ENCODE peak calls at places on chromosomes 5 and 9, in eight cellular contexts. One of them, this sample, is unnamed.

GRCh38 chr5:143618146-143618545 is 193.8 kb upstream of the HMHB1 start:
- DNase-seq in brain microvascular endothelial cell: no peak
- DNase-seq in Caki2: no peak
- DNase-seq in fibroblast of mammary gland: no peak
- DNase-seq in NCI-H2029 treated with DMSO at 0.1 percent for 48 hours: no peak
- DNase-seq in NCI-H1417: no peak
- DNase-seq in caudate nucleus: no peak
- DNase-seq in CD4-positive, alpha-beta T cell: no peak
- DNase-seq in this sample: no peak

GRCh38 chr9:116027511-116027910 is 126.1 kb upstream of the PAPPA start:
- DNase-seq in brain microvascular endothelial cell: peak; percentile 42
- DNase-seq in Caki2: peak; percentile 40
- DNase-seq in fibroblast of mammary gland: peak; percentile 91
- DNase-seq in NCI-H2029 treated with DMSO at 0.1 percent for 48 hours: no peak
- DNase-seq in NCI-H1417: no peak
- DNase-seq in caudate nucleus: no peak
- DNase-seq in CD4-positive, alpha-beta T cell: no peak
- DNase-seq in this sample: no peak

GRCh38 chr5:149921597-149921996 is 23.0 kb downstream of the PDE6A start:
- DNase-seq in brain microvascular endothelial cell: no peak
- DNase-seq in Caki2: no peak
- DNase-seq in fibroblast of mammary gland: no peak
- DNase-seq in NCI-H2029 treated with DMSO at 0.1 percent for 48 hours: no peak
- DNase-seq in NCI-H1417: no peak
- DNase-seq in caudate nucleus: no peak
- DNase-seq in CD4-positive, alpha-beta T cell: no peak
- DNase-seq in this sample: no peak

GRCh38 chr5:157351386-157352089 is 85.6 kb downstream of the CYFIP2 start:
- DNase-seq in brain microvascular endothelial cell: no peak
- DNase-seq in Caki2: no peak
- DNase-seq in fibroblast of mammary gland: no peak
- DNase-seq in NCI-H2029 treated with DMSO at 0.1 percent for 48 hours: no peak
- DNase-seq in NCI-H1417: no peak
- DNase-seq in caudate nucleus: no peak
- DNase-seq in CD4-positive, alpha-beta T cell: no peak
- DNase-seq in this sample: no peak

GRCh38 chr5:31033295-31033694 is 160.2 kb upstream of the CDH6 start:
- DNase-seq in brain microvascular endothelial cell: peak; percentile 25
- DNase-seq in Caki2: peak; percentile 57
- DNase-seq in fibroblast of mammary gland: no peak
- DNase-seq in NCI-H2029 treated with DMSO at 0.1 percent for 48 hours: no peak
- DNase-seq in NCI-H1417: no peak
- DNase-seq in caudate nucleus: no peak
- DNase-seq in CD4-positive, alpha-beta T cell: no peak
- DNase-seq in this sample: no peak

GRCh38 chr9:122991370-122991830 is 42.1 kb upstream of the GPR21 start:
- DNase-seq in brain microvascular endothelial cell: peak; percentile 76
- DNase-seq in Caki2: peak; percentile 90
- DNase-seq in fibroblast of mammary gland: peak; percentile 95
- DNase-seq in NCI-H2029 treated with DMSO at 0.1 percent for 48 hours: no peak
- DNase-seq in NCI-H1417: no peak
- DNase-seq in caudate nucleus: no peak
- DNase-seq in CD4-positive, alpha-beta T cell: no peak
- DNase-seq in this sample: peak; percentile 32

GRCh38 chr5:51273871-51274270 is 109.4 kb upstream of the ISL1 start:
- DNase-seq in brain microvascular endothelial cell: no peak
- DNase-seq in Caki2: no peak
- DNase-seq in fibroblast of mammary gland: no peak
- DNase-seq in NCI-H2029 treated with DMSO at 0.1 percent for 48 hours: no peak
- DNase-seq in NCI-H1417: no peak
- DNase-seq in caudate nucleus: no peak
- DNase-seq in CD4-positive, alpha-beta T cell: no peak
- DNase-seq in this sample: no peak

GRCh38 chr5:78308689-78309088 is 14.2 kb upstream of the AP3B1 start:
- DNase-seq in brain microvascular endothelial cell: no peak
- DNase-seq in Caki2: no peak
- DNase-seq in fibroblast of mammary gland: no peak
- DNase-seq in NCI-H2029 treated with DMSO at 0.1 percent for 48 hours: no peak
- DNase-seq in NCI-H1417: no peak
- DNase-seq in caudate nucleus: no peak
- DNase-seq in CD4-positive, alpha-beta T cell: no peak
- DNase-seq in this sample: no peak

GRCh38 chr5:73436535-73437125 is 11.9 kb downstream of the FOXD1 start:
- DNase-seq in brain microvascular endothelial cell: no peak
- DNase-seq in Caki2: no peak
- DNase-seq in fibroblast of mammary gland: no peak
- DNase-seq in NCI-H2029 treated with DMSO at 0.1 percent for 48 hours: no peak
- DNase-seq in NCI-H1417: no peak
- DNase-seq in caudate nucleus: no peak
- DNase-seq in CD4-positive, alpha-beta T cell: no peak
- DNase-seq in this sample: no peak

GRCh38 chr9:77960356-77961153 is 71.1 kb downstream of the GNAQ start:
- DNase-seq in brain microvascular endothelial cell: peak; percentile 16
- DNase-seq in Caki2: no peak
- DNase-seq in fibroblast of mammary gland: no peak
- DNase-seq in NCI-H2029 treated with DMSO at 0.1 percent for 48 hours: no peak
- DNase-seq in NCI-H1417: no peak
- DNase-seq in caudate nucleus: no peak
- DNase-seq in CD4-positive, alpha-beta T cell: no peak
- DNase-seq in this sample: no peak

GRCh38 chr5:80466669-80467485 is 21.0 kb upstream of the FAM151B start:
- DNase-seq in brain microvascular endothelial cell: peak; percentile 37
- DNase-seq in Caki2: no peak
- DNase-seq in fibroblast of mammary gland: peak; percentile 67
- DNase-seq in NCI-H2029 treated with DMSO at 0.1 percent for 48 hours: no peak
- DNase-seq in NCI-H1417: no peak
- DNase-seq in caudate nucleus: no peak
- DNase-seq in CD4-positive, alpha-beta T cell: no peak
- DNase-seq in this sample: no peak

GRCh38 chr5:90113108-90113507 is 296.4 kb downstream of the CETN3 start:
- DNase-seq in brain microvascular endothelial cell: no peak
- DNase-seq in Caki2: no peak
- DNase-seq in fibroblast of mammary gland: no peak
- DNase-seq in NCI-H2029 treated with DMSO at 0.1 percent for 48 hours: no peak
- DNase-seq in NCI-H1417: no peak
- DNase-seq in caudate nucleus: no peak
- DNase-seq in CD4-positive, alpha-beta T cell: no peak
- DNase-seq in this sample: no peak

GRCh38 chr5:59401637-59402036 is 491.9 kb downstream of the PDE4D start:
- DNase-seq in brain microvascular endothelial cell: no peak
- DNase-seq in Caki2: no peak
- DNase-seq in fibroblast of mammary gland: no peak
- DNase-seq in NCI-H2029 treated with DMSO at 0.1 percent for 48 hours: no peak
- DNase-seq in NCI-H1417: no peak
- DNase-seq in caudate nucleus: no peak
- DNase-seq in CD4-positive, alpha-beta T cell: no peak
- DNase-seq in this sample: no peak

GRCh38 chr5:147576646-147577535 is 67.0 kb upstream of the DPYSL3 start:
- DNase-seq in brain microvascular endothelial cell: peak; percentile 26
- DNase-seq in Caki2: peak; percentile 44
- DNase-seq in fibroblast of mammary gland: peak; percentile 46
- DNase-seq in NCI-H2029 treated with DMSO at 0.1 percent for 48 hours: no peak
- DNase-seq in NCI-H1417: peak; percentile 51
- DNase-seq in caudate nucleus: no peak
- DNase-seq in CD4-positive, alpha-beta T cell: no peak
- DNase-seq in this sample: no peak

GRCh38 chr5:31021181-31021624 is 172.3 kb upstream of the CDH6 start:
- DNase-seq in brain microvascular endothelial cell: peak; percentile 80
- DNase-seq in Caki2: peak; percentile 91
- DNase-seq in fibroblast of mammary gland: no peak
- DNase-seq in NCI-H2029 treated with DMSO at 0.1 percent for 48 hours: no peak
- DNase-seq in NCI-H1417: no peak
- DNase-seq in caudate nucleus: no peak
- DNase-seq in CD4-positive, alpha-beta T cell: no peak
- DNase-seq in this sample: no peak

GRCh38 chr5:142175039-142175438 is 66.5 kb downstream of the NDFIP1 start:
- DNase-seq in brain microvascular endothelial cell: no peak
- DNase-seq in Caki2: no peak
- DNase-seq in fibroblast of mammary gland: no peak
- DNase-seq in NCI-H2029 treated with DMSO at 0.1 percent for 48 hours: peak; percentile 50
- DNase-seq in NCI-H1417: peak; percentile 14
- DNase-seq in caudate nucleus: no peak
- DNase-seq in CD4-positive, alpha-beta T cell: no peak
- DNase-seq in this sample: no peak

GRCh38 chr9:113934826-113935676 is 58.9 kb downstream of the ZNF618 start:
- DNase-seq in brain microvascular endothelial cell: no peak
- DNase-seq in Caki2: no peak
- DNase-seq in fibroblast of mammary gland: no peak
- DNase-seq in NCI-H2029 treated with DMSO at 0.1 percent for 48 hours: no peak
- DNase-seq in NCI-H1417: no peak
- DNase-seq in caudate nucleus: no peak
- DNase-seq in CD4-positive, alpha-beta T cell: no peak
- DNase-seq in this sample: no peak

GRCh38 chr9:127386249-127386648 is 10.7 kb upstream of the SLC2A8 start:
- DNase-seq in brain microvascular endothelial cell: no peak
- DNase-seq in Caki2: no peak
- DNase-seq in fibroblast of mammary gland: no peak
- DNase-seq in NCI-H2029 treated with DMSO at 0.1 percent for 48 hours: no peak
- DNase-seq in NCI-H1417: no peak
- DNase-seq in caudate nucleus: no peak
- DNase-seq in CD4-positive, alpha-beta T cell: no peak
- DNase-seq in this sample: no peak

GRCh38 chr9:29322240-29322639 is 1749.0 kb upstream of the C9orf72 start:
- DNase-seq in brain microvascular endothelial cell: no peak
- DNase-seq in Caki2: no peak
- DNase-seq in fibroblast of mammary gland: peak; percentile 15
- DNase-seq in NCI-H2029 treated with DMSO at 0.1 percent for 48 hours: no peak
- DNase-seq in NCI-H1417: no peak
- DNase-seq in caudate nucleus: no peak
- DNase-seq in CD4-positive, alpha-beta T cell: no peak
- DNase-seq in this sample: no peak

GRCh38 chr5:38515081-38515480 is 41.4 kb downstream of the LIFR start:
- DNase-seq in brain microvascular endothelial cell: no peak
- DNase-seq in Caki2: no peak
- DNase-seq in fibroblast of mammary gland: no peak
- DNase-seq in NCI-H2029 treated with DMSO at 0.1 percent for 48 hours: no peak
- DNase-seq in NCI-H1417: no peak
- DNase-seq in caudate nucleus: no peak
- DNase-seq in CD4-positive, alpha-beta T cell: no peak
- DNase-seq in this sample: no peak

GRCh38 chr9:114396558-114397218 is 8.9 kb upstream of the AKNA start:
- DNase-seq in brain microvascular endothelial cell: no peak
- DNase-seq in Caki2: no peak
- DNase-seq in fibroblast of mammary gland: peak; percentile 52
- DNase-seq in NCI-H2029 treated with DMSO at 0.1 percent for 48 hours: no peak
- DNase-seq in NCI-H1417: no peak
- DNase-seq in caudate nucleus: no peak
- DNase-seq in CD4-positive, alpha-beta T cell: no peak
- DNase-seq in this sample: no peak

GRCh38 chr5:177362102-177362868 is 4.6 kb downstream of the RGS14 start:
- DNase-seq in brain microvascular endothelial cell: no peak
- DNase-seq in Caki2: no peak
- DNase-seq in fibroblast of mammary gland: no peak
- DNase-seq in NCI-H2029 treated with DMSO at 0.1 percent for 48 hours: no peak
- DNase-seq in NCI-H1417: no peak
- DNase-seq in caudate nucleus: no peak
- DNase-seq in CD4-positive, alpha-beta T cell: no peak
- DNase-seq in this sample: peak; percentile 75

GRCh38 chr9:131709741-131710499 is 30.0 kb downstream of the RAPGEF1 start:
- DNase-seq in brain microvascular endothelial cell: peak; percentile 18
- DNase-seq in Caki2: no peak
- DNase-seq in fibroblast of mammary gland: peak; percentile 59
- DNase-seq in NCI-H2029 treated with DMSO at 0.1 percent for 48 hours: no peak
- DNase-seq in NCI-H1417: no peak
- DNase-seq in caudate nucleus: no peak
- DNase-seq in CD4-positive, alpha-beta T cell: peak; percentile 28
- DNase-seq in this sample: no peak

GRCh38 chr5:138953370-138954256 is 78.5 kb upstream of the LRRTM2 start:
- DNase-seq in brain microvascular endothelial cell: peak; percentile 52
- DNase-seq in Caki2: peak; percentile 30
- DNase-seq in fibroblast of mammary gland: peak; percentile 66
- DNase-seq in NCI-H2029 treated with DMSO at 0.1 percent for 48 hours: peak; percentile 93
- DNase-seq in NCI-H1417: peak; percentile 83
- DNase-seq in caudate nucleus: peak; percentile 85
- DNase-seq in CD4-positive, alpha-beta T cell: no peak
- DNase-seq in this sample: peak; percentile 91

GRCh38 chr5:155148694-155149093 is 135.1 kb downstream of the KIF4B start:
- DNase-seq in brain microvascular endothelial cell: no peak
- DNase-seq in Caki2: no peak
- DNase-seq in fibroblast of mammary gland: no peak
- DNase-seq in NCI-H2029 treated with DMSO at 0.1 percent for 48 hours: no peak
- DNase-seq in NCI-H1417: no peak
- DNase-seq in caudate nucleus: no peak
- DNase-seq in CD4-positive, alpha-beta T cell: no peak
- DNase-seq in this sample: no peak

GRCh38 chr9:104604801-104605200 is 626 bp downstream of the OR13C2 start:
- DNase-seq in brain microvascular endothelial cell: no peak
- DNase-seq in Caki2: no peak
- DNase-seq in fibroblast of mammary gland: no peak
- DNase-seq in NCI-H2029 treated with DMSO at 0.1 percent for 48 hours: no peak
- DNase-seq in NCI-H1417: no peak
- DNase-seq in caudate nucleus: no peak
- DNase-seq in CD4-positive, alpha-beta T cell: no peak
- DNase-seq in this sample: no peak

GRCh38 chr5:125189451-125190051 is 443.1 kb upstream of the ZNF608 start:
- DNase-seq in brain microvascular endothelial cell: peak; percentile 43
- DNase-seq in Caki2: peak; percentile 7
- DNase-seq in fibroblast of mammary gland: peak; percentile 75
- DNase-seq in NCI-H2029 treated with DMSO at 0.1 percent for 48 hours: no peak
- DNase-seq in NCI-H1417: no peak
- DNase-seq in caudate nucleus: no peak
- DNase-seq in CD4-positive, alpha-beta T cell: no peak
- DNase-seq in this sample: no peak

GRCh38 chr5:79636981-79637733 is 24.9 kb downstream of the TENT2 start:
- DNase-seq in brain microvascular endothelial cell: no peak
- DNase-seq in Caki2: no peak
- DNase-seq in fibroblast of mammary gland: peak; percentile 42
- DNase-seq in NCI-H2029 treated with DMSO at 0.1 percent for 48 hours: no peak
- DNase-seq in NCI-H1417: no peak
- DNase-seq in caudate nucleus: no peak
- DNase-seq in CD4-positive, alpha-beta T cell: no peak
- DNase-seq in this sample: no peak

GRCh38 chr5:67815455-67816391 is 399.8 kb upstream of the PIK3R1 start:
- DNase-seq in brain microvascular endothelial cell: no peak
- DNase-seq in Caki2: no peak
- DNase-seq in fibroblast of mammary gland: peak; percentile 84
- DNase-seq in NCI-H2029 treated with DMSO at 0.1 percent for 48 hours: no peak
- DNase-seq in NCI-H1417: peak; percentile 22
- DNase-seq in caudate nucleus: no peak
- DNase-seq in CD4-positive, alpha-beta T cell: no peak
- DNase-seq in this sample: no peak

GRCh38 chr9:27665121-27665520 is 91.8 kb upstream of the C9orf72 start:
- DNase-seq in brain microvascular endothelial cell: no peak
- DNase-seq in Caki2: no peak
- DNase-seq in fibroblast of mammary gland: no peak
- DNase-seq in NCI-H2029 treated with DMSO at 0.1 percent for 48 hours: no peak
- DNase-seq in NCI-H1417: peak; percentile 30
- DNase-seq in caudate nucleus: no peak
- DNase-seq in CD4-positive, alpha-beta T cell: no peak
- DNase-seq in this sample: no peak

GRCh38 chr5:132110930-132111329 is 37.3 kb downstream of the CSF2 start:
- DNase-seq in brain microvascular endothelial cell: no peak
- DNase-seq in Caki2: no peak
- DNase-seq in fibroblast of mammary gland: peak; percentile 58
- DNase-seq in NCI-H2029 treated with DMSO at 0.1 percent for 48 hours: no peak
- DNase-seq in NCI-H1417: no peak
- DNase-seq in caudate nucleus: no peak
- DNase-seq in CD4-positive, alpha-beta T cell: no peak
- DNase-seq in this sample: no peak

GRCh38 chr9:2620876-2621677 is 510 bp upstream of the VLDLR start:
- DNase-seq in brain microvascular endothelial cell: peak; percentile 68
- DNase-seq in Caki2: peak; percentile 77
- DNase-seq in fibroblast of mammary gland: peak; percentile 66
- DNase-seq in NCI-H2029 treated with DMSO at 0.1 percent for 48 hours: peak; percentile 12
- DNase-seq in NCI-H1417: peak; percentile 81
- DNase-seq in caudate nucleus: peak; percentile 45
- DNase-seq in CD4-positive, alpha-beta T cell: no peak
- DNase-seq in this sample: peak; percentile 83

GRCh38 chr5:75050415-75050814 is 1.9 kb downstream of the GCNT4 start:
- DNase-seq in brain microvascular endothelial cell: no peak
- DNase-seq in Caki2: peak; percentile 28
- DNase-seq in fibroblast of mammary gland: peak; percentile 25
- DNase-seq in NCI-H2029 treated with DMSO at 0.1 percent for 48 hours: no peak
- DNase-seq in NCI-H1417: no peak
- DNase-seq in caudate nucleus: no peak
- DNase-seq in CD4-positive, alpha-beta T cell: no peak
- DNase-seq in this sample: no peak

GRCh38 chr5:1220831-1221230 is 4.3 kb upstream of the SLC6A18 start:
- DNase-seq in brain microvascular endothelial cell: no peak
- DNase-seq in Caki2: no peak
- DNase-seq in fibroblast of mammary gland: no peak
- DNase-seq in NCI-H2029 treated with DMSO at 0.1 percent for 48 hours: no peak
- DNase-seq in NCI-H1417: no peak
- DNase-seq in caudate nucleus: no peak
- DNase-seq in CD4-positive, alpha-beta T cell: no peak
- DNase-seq in this sample: no peak